ENCODE peak calls at places on chromosomes 2 and 18, in five cellular contexts. A is K562, T is H1, E is HepG2, H is GM12878. U is an unnamed sample.

GRCh38 chr2:235238537-235238936 is 255.3 kb upstream of the AGAP1 start:
- DNase-seq in A (no peak), T (no peak), E (no peak), H (no peak), U (no peak)

GRCh38 chr2:239814136-239814916 is 210.8 kb downstream of the NDUFA10 start:
- DNase-seq in A (peak), T (no peak), E (no peak), H (no peak), U (no peak)

GRCh38 chr2:120251077-120251476 is 1.6 kb upstream of the RALB start:
- DNase-seq in A (no peak), T (no peak), E (no peak), H (no peak), U (no peak)

GRCh38 chr2:86809481-86810121 is 18.9 kb upstream of the CD8A start:
- DNase-seq in A (no peak), T (no peak), E (no peak), H (no peak), U (no peak)

GRCh38 chr2:41925009-41925408 is 122.8 kb upstream of the PKDCC start:
- DNase-seq in A (no peak), T (no peak), E (no peak), H (no peak), U (no peak)

GRCh38 chr2:163264376-163264775 is 425.8 kb upstream of the KCNH7 start:
- DNase-seq in A (no peak), T (no peak), E (no peak), H (no peak), U (no peak)

GRCh38 chr2:16226942-16227664 is 286.8 kb downstream of the MYCN start:
- DNase-seq in A (no peak), T (no peak), E (no peak), H (no peak), U (no peak)

GRCh38 chr2:165793779-165794519 is at the start of gene GALNT3:
- DNase-seq in A (no peak), T (peak), E (no peak), H (no peak), U (no peak)

GRCh38 chr2:177501186-177501585 is 108.6 kb downstream of the AGPS start:
- DNase-seq in A (no peak), T (no peak), E (no peak), H (no peak), U (no peak)

GRCh38 chr2:8267721-8268120 is 414.1 kb upstream of the ID2 start:
- DNase-seq in A (no peak), T (no peak), E (no peak), H (no peak), U (no peak)

GRCh38 chr2:8267103-8267502 is 414.8 kb upstream of the ID2 start:
- DNase-seq in A (no peak), T (no peak), E (no peak), H (no peak), U (no peak)

GRCh38 chr2:8263931-8264330 is 417.9 kb upstream of the ID2 start:
- DNase-seq in A (no peak), T (no peak), E (no peak), H (no peak), U (no peak)

GRCh38 chr2:8264981-8265380 is 416.9 kb upstream of the ID2 start:
- DNase-seq in A (no peak), T (no peak), E (no peak), H (no peak), U (no peak)

GRCh38 chr2:8265827-8266226 is 416.0 kb upstream of the ID2 start:
- DNase-seq in A (no peak), T (no peak), E (no peak), H (no peak), U (no peak)
- H3K4me2 ChIP-seq in A (no peak), T (no peak), E (no peak), H (no peak), U (no peak)

GRCh38 chr2:50088987-50089386 is 934.7 kb upstream of the FSHR start:
- DNase-seq in A (no peak), T (no peak), E (no peak), H (no peak), U (no peak)
- TF ChIP-seq HDAC2 in A (no peak), T (no peak), E (no peak), H (no peak), U (no peak)

DNA sequence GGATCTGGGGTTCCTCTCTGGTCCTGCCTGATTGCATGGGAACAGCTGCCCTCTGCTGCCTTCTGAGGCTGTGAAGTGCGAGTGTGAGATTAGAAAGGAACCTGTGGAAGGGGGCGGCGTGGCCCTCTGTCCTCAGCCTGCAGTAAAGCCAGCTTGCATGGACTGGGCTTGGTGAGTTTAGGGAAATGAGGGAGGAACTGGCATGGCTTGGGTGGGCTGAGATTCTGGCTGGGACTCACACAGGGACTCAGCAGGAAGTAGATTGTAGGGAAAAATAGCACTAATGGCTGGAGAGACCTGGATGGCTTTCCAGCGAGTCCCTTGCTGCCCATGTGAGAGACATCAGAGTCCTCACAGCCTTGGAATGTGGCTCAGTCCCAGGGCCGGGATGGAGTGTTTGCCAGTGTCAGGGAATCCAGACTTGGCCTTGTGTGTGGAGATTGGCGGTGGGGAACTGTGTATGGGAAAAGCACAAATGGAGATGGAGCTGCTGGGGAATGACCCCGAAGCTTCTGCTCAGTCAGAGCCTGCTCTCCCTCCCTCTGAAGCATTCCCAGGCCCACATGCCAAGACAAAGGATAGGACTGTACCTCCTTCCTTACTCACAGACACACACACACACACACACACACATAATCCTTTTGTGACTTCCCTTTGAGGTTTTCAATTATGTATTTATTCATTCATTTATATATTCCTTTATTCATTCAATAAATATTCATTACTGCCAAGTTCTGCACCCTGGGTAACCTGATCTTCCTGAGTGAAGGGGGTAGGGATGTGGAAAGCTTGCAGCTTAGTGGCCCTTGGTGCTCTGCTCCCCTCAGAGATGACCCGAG is 115.4 kb downstream of the ACAA2 start:
- DNase-seq in A (no peak), T (no peak), E (no peak), H (no peak), U (no peak)
- H3K4me2 ChIP-seq in A (no peak), T (peak), E (no peak), H (no peak), U (no peak)

DNA sequence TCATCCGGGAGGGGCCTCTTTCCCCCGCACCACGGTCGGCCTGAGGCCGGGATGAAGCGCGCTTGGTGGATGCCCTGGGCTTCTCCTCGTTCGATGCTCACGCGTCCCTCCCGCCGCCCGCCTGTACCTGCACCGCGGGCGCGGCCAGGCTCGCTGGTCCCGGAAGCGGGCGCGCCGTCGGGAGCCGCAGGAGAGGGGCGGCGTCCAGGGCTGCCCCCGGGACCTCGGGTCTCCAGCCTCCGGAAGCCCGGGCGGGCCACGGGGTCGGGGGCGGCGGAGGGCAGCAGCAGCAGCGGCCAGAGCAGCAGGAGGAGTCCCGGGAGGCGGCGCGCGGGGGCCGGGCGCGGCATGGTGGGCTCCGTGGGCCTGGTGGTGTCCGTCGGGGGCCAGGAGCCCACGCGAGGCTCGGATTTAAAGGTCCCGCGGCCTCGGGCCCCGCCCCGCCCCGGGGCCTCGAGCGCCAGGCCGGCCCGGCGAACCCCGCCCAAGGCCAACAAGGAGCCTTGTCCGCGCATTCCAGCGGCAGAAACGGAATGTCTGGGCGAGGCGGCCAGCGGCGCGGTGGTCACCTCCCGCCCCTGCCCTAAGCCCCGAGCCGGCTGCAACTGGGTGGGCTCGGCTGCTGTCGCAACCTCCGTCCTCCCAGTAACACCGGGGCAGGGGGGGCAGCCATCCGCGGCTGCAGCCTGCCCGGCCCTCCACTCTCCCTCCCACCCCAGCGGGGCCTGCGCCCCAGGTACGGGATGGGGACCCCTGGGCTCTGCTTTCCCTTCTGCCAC is at the start of gene MATN3:
- DNase-seq in A (peak), T (no peak), E (peak), H (no peak), U (peak)
- TF ChIP-seq HDAC2 in A (no peak), T (no peak), E (peak), H (no peak), U (no peak)

GRCh38 chr18:11585596-11585995 is 23.8 kb upstream of the SLC35G4 start:
- DNase-seq in A (no peak), T (no peak), E (no peak), H (no peak), U (no peak)

GRCh38 chr18:11587432-11587831 is 22.0 kb upstream of the SLC35G4 start:
- DNase-seq in A (no peak), T (no peak), E (no peak), H (no peak), U (no peak)

GRCh38 chr18:11591957-11592356 is 17.4 kb upstream of the SLC35G4 start:
- DNase-seq in A (no peak), T (no peak), E (no peak), H (no peak), U (no peak)

GRCh38 chr18:11587846-11588245 is 21.6 kb upstream of the SLC35G4 start:
- DNase-seq in A (no peak), T (no peak), E (no peak), H (no peak), U (no peak)
- H3K4me2 ChIP-seq in A (no peak), T (no peak), E (no peak), H (no peak), U (no peak)

GRCh38 chr2:68248361-68248760 is 4.0 kb downstream of the PPP3R1 start:
- DNase-seq in A (no peak), T (no peak), E (no peak), H (no peak), U (no peak)
- TF ChIP-seq HDAC2 in A (no peak), T (no peak), E (no peak), H (no peak), U (no peak)